ENCODE peak calls at places on chromosomes 6 and 20, in nine cellular contexts. B is ovary; P is esophagus squamous epithelium; T is A549; W is mesendoderm; H is stomach; Y is GM23338; X is CD4-positive, alpha-beta T cell; S is OCI-LY7. R is an unnamed sample.

GRCh38 chr6:100892116-100892515 is 11.0 kb upstream of the ASCC3 start:
- DNase-seq in T (no peak), Y (peak; percentile 52), P (no peak), X (no peak), H (no peak), B (no peak), W (peak; percentile 78), S (no peak), R (no peak)

GRCh38 chr20:50508171-50508761 is 1.9 kb upstream of the PTPN1 start:
- DNase-seq in S (no peak), W (peak; percentile 90), X (no peak), H (no peak), B (no peak), Y (peak; percentile 63), T (no peak), P (no peak), R (no peak)

GRCh38 chr20:41619360-41620115 is 1.4 kb upstream of the CHD6 start:
- DNase-seq in P (no peak), B (no peak), T (no peak), H (no peak), X (no peak), S (no peak), W (no peak), Y (no peak), R (no peak)

GRCh38 chr20:62647521-62648317 is 5.4 kb downstream of the SLCO4A1 start:
- DNase-seq in Y (no peak), B (peak; percentile 88), T (no peak), X (no peak), H (peak; percentile 47), P (no peak), S (no peak), W (peak; percentile 44), R (no peak)

GRCh38 chr6:17851720-17852161 is 135.7 kb downstream of the KIF13A start:
- DNase-seq in H (no peak), X (no peak), B (no peak), Y (no peak), S (no peak), T (no peak), W (no peak), P (no peak), R (no peak)

GRCh38 chr6:163195721-163196691 is 218.5 kb upstream of the QKI start:
- DNase-seq in X (no peak), Y (no peak), W (no peak), S (no peak), B (no peak), T (no peak), P (no peak), H (no peak), R (no peak)

GRCh38 chr6:123022980-123023379 is 26.9 kb downstream of the CLVS2 start:
- DNase-seq in S (peak; percentile 11), B (no peak), T (no peak), P (no peak), X (no peak), H (no peak), Y (peak; percentile 60), W (peak; percentile 56), R (no peak)

GRCh38 chr6:111250743-111251406 is 163.6 kb downstream of the SLC16A10 start:
- DNase-seq in W (no peak), Y (no peak), X (no peak), T (no peak), B (no peak), S (no peak), P (no peak), H (no peak), R (no peak)

GRCh38 chr6:87342829-87343228 is 1.8 kb upstream of the C6orf163 start:
- DNase-seq in S (no peak), W (no peak), X (no peak), T (no peak), P (no peak), B (no peak), Y (no peak), H (no peak), R (no peak)

GRCh38 chr6:152267967-152268845 is 369.0 kb downstream of the SYNE1 start:
- DNase-seq in T (peak; percentile 3), S (peak; percentile 46), B (peak; percentile 49), Y (peak; percentile 74), X (peak; percentile 6), P (no peak), W (peak; percentile 47), H (no peak), R (no peak)

GRCh38 chr6:88730602-88731001 is 232.8 kb downstream of the RNGTT start:
- DNase-seq in X (no peak), S (no peak), W (peak; percentile 98), B (no peak), Y (peak; percentile 82), T (peak; percentile 0), H (no peak), P (no peak), R (peak; percentile 40)

GRCh38 chr6:2792330-2792729 is 27.1 kb downstream of the WRNIP1 start:
- DNase-seq in H (no peak), B (no peak), Y (no peak), P (no peak), W (no peak), S (no peak), X (no peak), T (no peak), R (no peak)

GRCh38 chr20:46078954-46079353 is 10.8 kb downstream of the NCOA5 start:
- DNase-seq in P (no peak), H (no peak), Y (no peak), X (no peak), T (no peak), B (no peak), W (no peak), S (no peak), R (no peak)

DNA sequence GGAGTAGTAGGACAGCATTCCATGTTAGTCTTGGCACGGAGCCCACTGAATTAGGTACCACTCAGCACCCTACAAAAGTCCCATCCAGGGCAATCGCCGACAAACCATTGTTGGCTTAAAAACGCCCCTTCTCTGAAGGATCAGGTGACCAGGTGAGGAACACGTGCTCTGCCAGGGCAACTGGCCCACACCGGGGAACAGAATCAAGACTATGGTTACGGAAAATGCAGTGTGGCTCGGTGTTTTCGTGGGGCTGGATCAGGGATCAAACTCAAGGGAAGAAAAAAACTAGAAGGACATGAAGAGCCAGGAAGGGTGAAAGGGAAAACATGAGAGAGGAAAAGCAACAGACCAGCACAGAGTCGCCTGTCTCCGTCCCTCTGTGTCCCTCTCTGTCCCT is 177.8 kb upstream of the ARID1B start:
- DNase-seq in B (no peak), T (no peak), H (no peak), S (no peak), X (no peak), P (no peak), Y (no peak), W (no peak), R (no peak)
- H3K27ac ChIP-seq in B (no peak overlapping the region), T (no peak overlapping the region), H (no peak overlapping the region), S (no peak overlapping the region), X (no peak overlapping the region), P (no peak overlapping the region), Y (no peak overlapping the region), W (no peak overlapping the region), R (no peak overlapping the region)

DNA sequence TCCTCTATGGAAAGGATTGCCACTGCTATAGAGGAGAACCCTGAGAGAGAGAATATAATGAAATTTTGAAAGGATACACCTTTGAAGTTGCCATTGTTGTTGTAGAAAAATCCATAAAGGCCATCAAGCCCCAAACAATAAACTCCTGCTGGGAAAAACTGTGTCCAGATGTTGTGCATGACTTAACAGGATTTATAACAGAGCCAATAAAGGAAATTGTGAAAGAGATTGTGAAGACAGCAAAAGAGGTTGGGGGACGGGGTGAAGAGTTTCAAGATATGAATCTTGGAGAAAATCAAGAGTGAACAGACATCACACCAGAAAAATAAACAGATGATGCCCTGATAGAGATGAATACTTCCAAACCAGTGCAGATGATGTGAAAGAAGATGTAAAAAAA is 396.4 kb downstream of the BCKDHB start:
- DNase-seq in P (no peak), B (no peak), Y (no peak), X (no peak), H (no peak), T (no peak), W (no peak), S (no peak), R (no peak)
- H3K27ac ChIP-seq in P (no peak overlapping the region), B (no peak overlapping the region), Y (no peak overlapping the region), X (no peak overlapping the region), H (no peak overlapping the region), T (no peak overlapping the region), W (no peak overlapping the region), S (no peak overlapping the region), R (no peak overlapping the region)

DNA sequence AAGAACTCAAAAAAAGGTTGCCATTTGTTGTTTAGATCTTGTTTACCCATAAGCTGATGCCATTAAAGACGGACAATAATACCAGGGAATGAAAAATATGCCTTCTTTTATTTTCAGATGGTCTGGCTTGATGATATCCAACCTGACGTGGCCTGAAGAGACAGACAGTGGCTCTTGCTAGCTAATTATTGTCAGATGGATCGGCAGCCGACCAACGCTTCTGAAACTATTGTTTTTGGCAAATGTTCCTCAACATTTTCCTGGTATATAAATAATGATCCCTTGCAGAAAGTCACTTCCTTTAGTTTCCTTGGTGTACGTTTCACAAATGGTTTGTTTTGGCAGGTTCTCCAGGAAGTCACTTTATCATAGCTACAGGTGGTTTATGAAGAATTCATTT is 290.9 kb upstream of the TSHZ2 start:
- DNase-seq in Y (no peak), T (no peak), X (no peak), W (no peak), H (no peak), S (no peak), P (no peak), B (no peak), R (no peak)
- H3K27ac ChIP-seq in Y (no peak overlapping the region), T (no peak overlapping the region), X (no peak overlapping the region), W (no peak overlapping the region), H (no peak overlapping the region), S (no peak overlapping the region), P (no peak overlapping the region), B (no peak overlapping the region), R (no peak overlapping the region)

GRCh38 chr20:53916173-53916512 is 154.3 kb downstream of the BCAS1 start:
- DNase-seq in W (no peak), H (no peak), P (no peak), B (no peak), Y (no peak), X (no peak), T (no peak), S (no peak), R (no peak)

GRCh38 chr20:53918949-53919361 is 151.4 kb downstream of the BCAS1 start:
- DNase-seq in P (no peak), S (peak; percentile 76), W (peak; percentile 98), X (no peak), T (no peak), Y (peak; percentile 96), H (no peak), B (no peak), R (no peak)

GRCh38 chr20:53919886-53920285 is 150.5 kb downstream of the BCAS1 start:
- DNase-seq in H (no peak), B (no peak), S (no peak), X (no peak), W (no peak), T (no peak), Y (no peak), P (no peak), R (no peak)

GRCh38 chr20:53917145-53918009 is 153.0 kb downstream of the BCAS1 start:
- DNase-seq in Y (no peak), B (peak; percentile 57), W (peak; percentile 69), P (no peak), S (no peak), X (no peak), H (peak; percentile 44), T (no peak), R (no peak)

DNA sequence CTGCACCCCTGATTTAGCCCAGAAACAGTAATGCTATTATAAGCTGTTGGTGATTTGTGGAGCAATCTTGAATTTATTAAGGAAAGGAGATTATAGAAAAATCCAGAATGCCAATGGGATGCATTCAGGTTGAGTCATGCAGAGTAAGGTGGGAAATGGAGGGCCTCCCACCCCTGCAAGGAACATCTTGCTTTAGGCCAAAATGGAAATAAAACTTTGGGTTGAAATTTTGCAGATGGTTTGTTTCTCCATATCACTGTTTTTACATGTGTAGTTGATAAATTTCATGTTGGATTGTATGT is 152.4 kb downstream of the BCAS1 start:
- DNase-seq in B (no peak), T (no peak), X (no peak), W (no peak), P (no peak), Y (no peak), S (no peak), H (no peak), R (no peak)
- H3K27ac ChIP-seq in B (peak overlapping the region; percentile 74), T (peak overlapping the region; percentile 89), X (no peak overlapping the region), W (peak overlapping the region; percentile 59), P (peak overlapping the region; percentile 86), Y (peak overlapping the region; percentile 53), S (no peak overlapping the region), H (peak overlapping the region; percentile 89), R (peak overlapping the region; percentile 63)

R was measured in epithelial cell of prostate.